ENCODE peak calls at places on chromosomes 1 and 21, in six cellular contexts. One of them, this sample, is unnamed.

GRCh38 chr1:215730600-215730999 is 163.5 kb downstream of the KCTD3 start:
- DNase-seq in A549: no peak
- DNase-seq in adrenal gland: no peak
- DNase-seq in heart left ventricle: no peak
- DNase-seq in AG04450: no peak
- DNase-seq in ascending aorta: no peak
- DNase-seq in this sample: no peak

GRCh38 chr1:162475539-162476185 is 22.0 kb upstream of the UHMK1 start:
- DNase-seq in heart left ventricle: no peak
- DNase-seq in ascending aorta: no peak
- DNase-seq in A549: no peak
- DNase-seq in AG04450: no peak
- DNase-seq in adrenal gland: no peak
- DNase-seq in this sample: no peak

GRCh38 chr1:191696371-191696770 is 461.9 kb upstream of the RGS18 start:
- DNase-seq in AG04450: no peak
- DNase-seq in ascending aorta: no peak
- DNase-seq in heart left ventricle: no peak
- DNase-seq in adrenal gland: no peak
- DNase-seq in A549: no peak
- DNase-seq in this sample: no peak

GRCh38 chr21:26982767-26983166 is 15.9 kb upstream of the ADAMTS5 start:
- DNase-seq in heart left ventricle: no peak
- DNase-seq in AG04450: no peak
- DNase-seq in adrenal gland: peak
- DNase-seq in A549: no peak
- DNase-seq in ascending aorta: no peak
- DNase-seq in this sample: no peak

GRCh38 chr1:92754000-92754787 is 30.7 kb downstream of the EVI5 start:
- DNase-seq in adrenal gland: no peak
- DNase-seq in heart left ventricle: no peak
- DNase-seq in AG04450: peak
- DNase-seq in ascending aorta: no peak
- DNase-seq in A549: no peak
- DNase-seq in this sample: no peak

GRCh38 chr1:198686069-198686728 is 47.4 kb downstream of the PTPRC start:
- DNase-seq in heart left ventricle: no peak
- DNase-seq in A549: no peak
- DNase-seq in AG04450: no peak
- DNase-seq in adrenal gland: no peak
- DNase-seq in ascending aorta: no peak
- DNase-seq in this sample: no peak

GRCh38 chr1:25771246-25772114 is 28.5 kb upstream of the SELENON start:
- DNase-seq in ascending aorta: no peak
- DNase-seq in adrenal gland: peak
- DNase-seq in heart left ventricle: peak
- DNase-seq in A549: no peak
- DNase-seq in AG04450: no peak
- DNase-seq in this sample: no peak

GRCh38 chr1:169618367-169618766 is 11.6 kb downstream of the SELP start:
- DNase-seq in A549: no peak
- DNase-seq in ascending aorta: no peak
- DNase-seq in adrenal gland: no peak
- DNase-seq in AG04450: no peak
- DNase-seq in heart left ventricle: no peak
- DNase-seq in this sample: no peak

GRCh38 chr1:208077232-208077751 is 166.4 kb upstream of the CD34 start:
- DNase-seq in adrenal gland: no peak
- DNase-seq in AG04450: no peak
- DNase-seq in ascending aorta: no peak
- DNase-seq in heart left ventricle: no peak
- DNase-seq in A549: no peak
- DNase-seq in this sample: no peak

GRCh38 chr1:162984699-162985098 is 84.5 kb upstream of the RGS4 start:
- DNase-seq in AG04450: no peak
- DNase-seq in ascending aorta: no peak
- DNase-seq in adrenal gland: no peak
- DNase-seq in heart left ventricle: no peak
- DNase-seq in A549: no peak
- DNase-seq in this sample: no peak

GRCh38 chr1:197199923-197200467 is 53.5 kb upstream of the ASPM start:
- DNase-seq in heart left ventricle: no peak
- DNase-seq in A549: no peak
- DNase-seq in ascending aorta: no peak
- DNase-seq in adrenal gland: no peak
- DNase-seq in AG04450: no peak
- DNase-seq in this sample: no peak

GRCh38 chr1:168391759-168392681 is 111.3 kb downstream of the TBX19 start:
- DNase-seq in adrenal gland: no peak
- DNase-seq in ascending aorta: no peak
- DNase-seq in heart left ventricle: no peak
- DNase-seq in AG04450: no peak
- DNase-seq in A549: no peak
- DNase-seq in this sample: no peak

GRCh38 chr1:37718181-37718900 is 26.0 kb downstream of the CDCA8 start:
- DNase-seq in adrenal gland: no peak
- DNase-seq in heart left ventricle: no peak
- DNase-seq in ascending aorta: no peak
- DNase-seq in A549: no peak
- DNase-seq in AG04450: no peak
- DNase-seq in this sample: no peak

GRCh38 chr21:29372063-29372802 is 73.5 kb downstream of the BACH1 start:
- DNase-seq in AG04450: peak
- DNase-seq in ascending aorta: no peak
- DNase-seq in adrenal gland: peak
- DNase-seq in heart left ventricle: peak
- DNase-seq in A549: peak
- DNase-seq in this sample: peak

GRCh38 chr1:246479061-246479460 is 28.0 kb downstream of the SMYD3 start:
- DNase-seq in A549: no peak
- DNase-seq in AG04450: no peak
- DNase-seq in heart left ventricle: no peak
- DNase-seq in ascending aorta: no peak
- DNase-seq in adrenal gland: no peak
- DNase-seq in this sample: no peak

GRCh38 chr1:246477634-246478033 is 29.4 kb downstream of the SMYD3 start:
- DNase-seq in ascending aorta: no peak
- DNase-seq in adrenal gland: no peak
- DNase-seq in heart left ventricle: no peak
- DNase-seq in A549: no peak
- DNase-seq in AG04450: no peak
- DNase-seq in this sample: no peak

GRCh38 chr1:246476771-246477170 is 30.3 kb downstream of the SMYD3 start:
- DNase-seq in ascending aorta: no peak
- DNase-seq in A549: no peak
- DNase-seq in AG04450: no peak
- DNase-seq in adrenal gland: no peak
- DNase-seq in heart left ventricle: no peak
- DNase-seq in this sample: no peak
- H3K27ac ChIP-seq in ascending aorta: no peak
- H3K27ac ChIP-seq in A549: no peak
- H3K27ac ChIP-seq in AG04450: no peak
- H3K27ac ChIP-seq in adrenal gland: no peak
- H3K27ac ChIP-seq in heart left ventricle: no peak
- H3K27ac ChIP-seq in this sample: no peak

GRCh38 chr21:34795152-34796141 is 126.7 kb downstream of the CLIC6 start:
- DNase-seq in adrenal gland: no peak
- DNase-seq in AG04450: no peak
- DNase-seq in A549: peak
- DNase-seq in heart left ventricle: no peak
- DNase-seq in ascending aorta: no peak
- DNase-seq in this sample: no peak

GRCh38 chr21:34797926-34798595 is 129.3 kb downstream of the CLIC6 start:
- DNase-seq in A549: no peak
- DNase-seq in heart left ventricle: no peak
- DNase-seq in adrenal gland: no peak
- DNase-seq in ascending aorta: no peak
- DNase-seq in AG04450: no peak
- DNase-seq in this sample: no peak

GRCh38 chr21:34799092-34799491 is 130.3 kb downstream of the CLIC6 start:
- DNase-seq in A549: no peak
- DNase-seq in adrenal gland: no peak
- DNase-seq in ascending aorta: no peak
- DNase-seq in AG04450: no peak
- DNase-seq in heart left ventricle: no peak
- DNase-seq in this sample: no peak

GRCh38 chr21:34796518-34797201 is 127.9 kb downstream of the CLIC6 start:
- DNase-seq in adrenal gland: no peak
- DNase-seq in AG04450: no peak
- DNase-seq in A549: no peak
- DNase-seq in heart left ventricle: no peak
- DNase-seq in ascending aorta: no peak
- DNase-seq in this sample: no peak

DNA sequence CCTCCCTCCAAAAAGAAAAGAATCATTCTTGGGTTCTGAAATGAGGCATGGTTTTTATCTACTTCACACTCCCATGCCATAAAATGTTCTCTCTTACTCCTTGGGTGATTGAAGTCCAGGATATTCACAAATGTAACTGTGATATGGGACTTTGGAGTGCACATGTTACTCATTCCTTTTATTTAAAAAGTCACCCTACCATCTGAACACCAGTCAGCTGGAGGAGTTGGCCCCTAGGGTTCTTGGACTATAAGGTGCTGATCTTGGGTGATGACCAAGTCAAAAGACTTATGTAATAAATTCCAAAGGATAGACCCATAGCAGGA is 128.4 kb downstream of the CLIC6 start:
- DNase-seq in AG04450: no peak
- DNase-seq in A549: no peak
- DNase-seq in adrenal gland: no peak
- DNase-seq in ascending aorta: no peak
- DNase-seq in heart left ventricle: no peak
- DNase-seq in this sample: no peak
- H3K27ac ChIP-seq in AG04450: no peak
- H3K27ac ChIP-seq in A549: peak
- H3K27ac ChIP-seq in adrenal gland: no peak
- H3K27ac ChIP-seq in ascending aorta: no peak
- H3K27ac ChIP-seq in heart left ventricle: no peak
- H3K27ac ChIP-seq in this sample: no peak

GRCh38 chr21:38992737-38993136 is 187.0 kb downstream of the ETS2 start:
- DNase-seq in A549: no peak
- DNase-seq in heart left ventricle: no peak
- DNase-seq in AG04450: no peak
- DNase-seq in adrenal gland: no peak
- DNase-seq in ascending aorta: no peak
- DNase-seq in this sample: no peak

GRCh38 chr21:38989745-38990423 is 184.2 kb downstream of the ETS2 start:
- DNase-seq in ascending aorta: no peak
- DNase-seq in AG04450: peak
- DNase-seq in heart left ventricle: no peak
- DNase-seq in adrenal gland: no peak
- DNase-seq in A549: no peak
- DNase-seq in this sample: no peak

GRCh38 chr21:38989097-38989744 is 183.5 kb downstream of the ETS2 start:
- DNase-seq in adrenal gland: no peak
- DNase-seq in AG04450: no peak
- DNase-seq in A549: no peak
- DNase-seq in ascending aorta: no peak
- DNase-seq in heart left ventricle: no peak
- DNase-seq in this sample: no peak

GRCh38 chr21:38988211-38989096 is 182.7 kb downstream of the ETS2 start:
- DNase-seq in ascending aorta: no peak
- DNase-seq in adrenal gland: no peak
- DNase-seq in AG04450: no peak
- DNase-seq in heart left ventricle: no peak
- DNase-seq in A549: no peak
- DNase-seq in this sample: no peak

GRCh38 chr21:38990424-38990794 is 184.7 kb downstream of the ETS2 start:
- DNase-seq in A549: no peak
- DNase-seq in AG04450: no peak
- DNase-seq in heart left ventricle: no peak
- DNase-seq in ascending aorta: no peak
- DNase-seq in adrenal gland: no peak
- DNase-seq in this sample: no peak
- H3K27ac ChIP-seq in A549: no peak
- H3K27ac ChIP-seq in AG04450: peak
- H3K27ac ChIP-seq in heart left ventricle: peak
- H3K27ac ChIP-seq in ascending aorta: peak
- H3K27ac ChIP-seq in adrenal gland: peak
- H3K27ac ChIP-seq in this sample: peak

GRCh38 chr1:23792151-23792945 is 1.4 kb downstream of the LYPLA2 start:
- DNase-seq in adrenal gland: no peak
- DNase-seq in heart left ventricle: no peak
- DNase-seq in ascending aorta: no peak
- DNase-seq in AG04450: no peak
- DNase-seq in A549: no peak
- DNase-seq in this sample: no peak

GRCh38 chr1:23787701-23788100 is 3.2 kb upstream of the LYPLA2 start:
- DNase-seq in A549: no peak
- DNase-seq in ascending aorta: no peak
- DNase-seq in heart left ventricle: no peak
- DNase-seq in adrenal gland: no peak
- DNase-seq in AG04450: no peak
- DNase-seq in this sample: no peak

GRCh38 chr1:23790696-23791433 is at the start of gene LYPLA2:
- DNase-seq in AG04450: peak
- DNase-seq in heart left ventricle: peak
- DNase-seq in adrenal gland: peak
- DNase-seq in A549: peak
- DNase-seq in ascending aorta: peak
- DNase-seq in this sample: peak

GRCh38 chr1:23791434-23792047 is 596 bp downstream of the LYPLA2 start:
- DNase-seq in A549: no peak
- DNase-seq in ascending aorta: no peak
- DNase-seq in adrenal gland: peak
- DNase-seq in AG04450: no peak
- DNase-seq in heart left ventricle: peak
- DNase-seq in this sample: no peak

GRCh38 chr1:23788695-23789094 is 2.2 kb upstream of the LYPLA2 start:
- DNase-seq in adrenal gland: no peak
- DNase-seq in ascending aorta: no peak
- DNase-seq in A549: no peak
- DNase-seq in heart left ventricle: no peak
- DNase-seq in AG04450: no peak
- DNase-seq in this sample: no peak
- H3K27ac ChIP-seq in adrenal gland: no peak
- H3K27ac ChIP-seq in ascending aorta: no peak
- H3K27ac ChIP-seq in A549: no peak
- H3K27ac ChIP-seq in heart left ventricle: no peak
- H3K27ac ChIP-seq in AG04450: no peak
- H3K27ac ChIP-seq in this sample: no peak

DNA sequence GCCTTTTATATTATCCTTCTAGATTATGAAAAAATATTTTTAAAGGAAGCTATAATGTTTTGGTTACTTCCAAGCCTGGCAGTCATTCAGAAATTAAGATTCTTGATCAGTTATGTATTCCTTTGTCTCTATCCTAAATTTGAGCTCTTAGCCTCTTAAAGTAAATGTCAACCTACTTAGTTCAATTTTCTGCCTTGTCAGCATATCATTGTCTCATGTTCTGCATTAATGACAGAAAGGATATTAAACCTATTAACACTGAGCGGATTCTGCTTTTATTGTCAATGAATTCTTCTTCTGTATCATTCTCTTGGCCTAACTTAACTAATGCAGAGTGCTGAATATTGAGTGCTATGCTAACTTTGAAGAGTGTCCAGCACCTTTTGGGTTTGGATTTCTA is 56.0 kb downstream of the SDCCAG8 start:
- DNase-seq in AG04450: no peak
- DNase-seq in A549: no peak
- DNase-seq in adrenal gland: no peak
- DNase-seq in heart left ventricle: no peak
- DNase-seq in ascending aorta: no peak
- DNase-seq in this sample: no peak
- H3K27ac ChIP-seq in AG04450: no peak
- H3K27ac ChIP-seq in A549: no peak
- H3K27ac ChIP-seq in adrenal gland: no peak
- H3K27ac ChIP-seq in heart left ventricle: no peak
- H3K27ac ChIP-seq in ascending aorta: no peak
- H3K27ac ChIP-seq in this sample: no peak